ENCODE peak calls at places on chromosomes 11 and 22, in seven cellular contexts. J, M, S, K, Q, H and R are unnamed samples.

GRCh38 chr11:11356842-11357241 is 3.8 kb upstream of the CSNK2A3 start:
- DNase-seq in K (no peak), Q (no peak), J (no peak), S (no peak), H (no peak), M (no peak), R (no peak)

GRCh38 chr11:88332851-88333250 is 4.7 kb downstream of the CTSC start:
- DNase-seq in Q (no peak), M (no peak), J (no peak), K (no peak), S (no peak), H (no peak), R (no peak)

GRCh38 chr22:19615867-19616581 is 91.8 kb upstream of the CLDN5 start:
- DNase-seq in K (no peak), S (no peak), H (no peak), M (no peak), Q (no peak), J (no peak), R (no peak)

GRCh38 chr11:93024376-93024775 is 54.9 kb downstream of the MTNR1B start:
- DNase-seq in Q (no peak), K (no peak), S (no peak), M (no peak), H (no peak), J (no peak), R (no peak)

GRCh38 chr11:104830080-104830479 is 68.2 kb downstream of the CASP12 start:
- DNase-seq in Q (no peak), J (no peak), H (no peak), K (no peak), S (no peak), M (no peak), R (no peak)

GRCh38 chr22:40919446-40919845 is 31.7 kb upstream of the RBX1 start:
- DNase-seq in Q (no peak), H (no peak), M (no peak), S (no peak), K (no peak), J (no peak), R (no peak)

GRCh38 chr22:19859861-19860510 is 5.3 kb upstream of the GNB1L start:
- DNase-seq in M (no peak), Q (no peak), H (no peak), S (peak; percentile 18), J (no peak), K (no peak), R (no peak)

GRCh38 chr22:25057013-25057881 is 104.7 kb downstream of the KIAA1671 start:
- DNase-seq in J (peak; percentile 72), H (peak; percentile 46), S (peak; percentile 86), K (peak; percentile 86), Q (peak; percentile 87), M (peak; percentile 70), R (no peak)

GRCh38 chr22:44683237-44683636 is 18.8 kb upstream of the PRR5 start:
- DNase-seq in M (no peak), Q (no peak), H (no peak), J (no peak), S (no peak), K (peak; percentile 60), R (no peak)

GRCh38 chr11:1564535-1565172 is 7.4 kb downstream of the DUSP8 start:
- DNase-seq in S (peak; percentile 72), Q (peak; percentile 88), K (no peak), M (no peak), J (peak; percentile 90), H (peak; percentile 80), R (peak; percentile 53)

GRCh38 chr11:73274722-73275380 is 2.7 kb downstream of the P2RY6 start:
- DNase-seq in K (no peak), S (peak; percentile 62), M (peak; percentile 7), J (no peak), Q (no peak), H (no peak), R (no peak)

DNA sequence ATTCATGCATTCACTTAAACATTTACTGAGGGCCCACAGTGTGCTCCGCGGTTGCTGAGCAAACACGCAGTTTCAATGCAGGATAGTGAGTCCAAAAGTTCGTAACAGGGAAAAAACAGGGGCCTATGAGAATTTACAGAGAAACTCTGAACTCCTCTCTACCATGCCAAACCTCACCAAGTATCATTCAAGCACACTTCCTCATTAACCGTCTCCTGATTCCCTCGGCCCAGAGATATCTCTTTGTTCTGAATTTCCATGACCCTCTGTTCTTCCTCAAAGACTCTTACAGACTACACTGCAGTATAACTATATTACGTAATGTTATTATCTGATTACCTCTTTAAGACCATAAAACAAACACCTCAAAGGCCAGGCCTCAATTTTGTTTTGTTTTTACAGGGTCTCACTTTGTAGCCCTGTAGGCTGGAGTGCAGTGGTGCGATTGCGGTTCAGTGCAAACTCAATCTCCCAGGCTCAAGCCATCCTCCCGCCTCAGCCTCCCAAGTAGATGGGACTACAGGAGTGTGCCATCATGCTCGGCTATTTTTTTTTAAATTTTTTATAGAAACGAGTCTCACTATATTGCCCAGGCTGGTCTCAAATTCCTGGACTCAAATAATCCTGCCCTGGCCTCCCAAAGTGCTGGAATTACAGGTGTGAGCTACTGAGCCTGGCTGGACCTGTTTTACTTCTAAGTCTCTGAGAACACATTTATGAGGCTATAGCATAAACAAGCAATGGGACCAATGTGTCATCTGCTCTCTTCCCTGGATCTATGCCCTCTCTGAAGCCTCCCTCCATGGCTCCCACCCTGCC is 3.6 kb downstream of the HPS4 start:
- DNase-seq in Q (no peak), M (no peak), H (no peak), S (no peak), K (no peak), J (no peak), R (no peak)
- H3K4me1 ChIP-seq in Q (peaks cover 51% of the 10 kb centered on the region), M (peaks cover 14% of the 10 kb centered on the region), H (peaks cover 59% of the 10 kb centered on the region), S (peaks cover 50% of the 10 kb centered on the region), K (peaks cover 42% of the 10 kb centered on the region), J (peaks cover 39% of the 10 kb centered on the region), R (peaks cover 35% of the 10 kb centered on the region)

DNA sequence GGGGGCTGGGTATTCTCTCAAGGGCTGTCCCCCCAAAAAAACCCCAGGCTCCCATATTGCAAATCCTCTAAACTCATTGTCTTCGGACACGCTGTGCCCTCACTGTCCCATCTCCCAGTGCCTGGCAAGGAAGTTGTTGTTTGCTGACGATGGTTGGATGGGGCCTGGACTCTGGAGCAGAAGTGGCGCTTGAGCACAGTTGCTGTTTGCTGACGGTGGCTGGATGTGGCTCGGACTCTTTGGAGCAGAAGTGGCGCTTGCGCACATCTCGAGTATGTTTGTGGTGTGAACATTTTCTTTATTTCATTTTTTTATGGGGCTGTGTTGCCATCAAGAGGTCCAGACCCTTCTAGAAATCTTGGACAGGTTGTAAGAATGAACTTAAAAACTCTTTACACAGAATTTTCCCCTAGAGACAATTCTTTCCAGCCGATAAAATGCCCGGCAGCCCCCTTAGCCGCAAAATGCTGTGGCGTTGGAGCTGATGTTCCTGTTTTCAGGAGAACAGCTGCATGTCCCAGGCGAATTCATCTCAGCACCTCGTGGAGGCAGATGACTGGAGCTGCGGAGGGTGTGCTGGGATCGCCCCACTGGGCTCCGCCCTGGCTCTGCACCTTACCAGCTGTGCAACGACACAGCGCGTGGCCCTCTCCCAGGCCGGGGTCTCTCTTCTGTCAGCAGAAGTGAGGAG is 1167.4 kb downstream of the BRD1 start:
- DNase-seq in Q (no peak), K (no peak), S (no peak), J (no peak), H (no peak), M (no peak), R (no peak)
- H3K27ac ChIP-seq in Q (no peak overlapping the region), K (no peak overlapping the region), S (no peak overlapping the region), J (no peak overlapping the region), H (no peak overlapping the region), M (no peak overlapping the region), R (no peak overlapping the region)

DNA sequence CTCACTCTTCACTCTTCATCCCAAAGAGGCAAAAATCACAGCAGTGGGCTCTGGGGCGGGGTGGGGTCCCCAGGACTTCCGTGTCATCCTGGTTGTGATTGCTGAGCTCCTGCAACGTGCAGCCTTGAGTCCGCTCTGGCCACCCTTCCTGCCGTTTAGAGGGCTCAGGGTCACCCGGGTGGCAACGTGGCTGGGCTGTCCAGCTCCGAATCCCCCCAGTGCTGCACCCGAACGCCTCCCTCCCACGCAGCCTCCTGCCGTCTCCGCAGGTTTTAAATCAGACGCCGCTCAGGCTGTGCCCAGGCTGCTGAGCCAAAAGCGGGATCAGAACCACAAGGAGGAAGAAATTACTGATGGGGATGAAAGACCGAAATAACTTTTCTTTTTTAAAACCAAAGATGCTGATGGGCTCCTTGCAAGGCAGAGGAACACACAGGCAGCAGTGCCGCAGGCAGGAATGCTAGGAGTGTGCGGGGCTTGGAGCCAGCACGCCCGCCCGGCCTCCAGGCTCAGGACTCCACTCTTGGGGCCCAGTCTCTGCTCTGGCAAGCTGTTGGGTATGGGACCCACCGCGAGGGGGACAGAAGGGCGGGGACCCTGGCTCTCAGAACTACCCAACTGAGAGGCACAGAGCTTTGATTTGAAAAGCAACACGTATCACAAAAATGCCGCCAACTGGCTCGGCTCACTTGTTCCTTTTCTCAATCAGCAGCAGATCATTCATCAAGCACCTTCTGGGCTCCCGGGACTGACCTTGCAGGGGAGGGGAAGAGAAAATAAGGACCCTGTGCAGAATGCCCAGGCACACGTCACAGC is 313.0 kb downstream of the CTTN start:
- DNase-seq in M (no peak), H (no peak), K (no peak), S (peak; percentile 46), Q (peak; percentile 74), J (no peak), R (no peak)
- H3K4me3 ChIP-seq in M (no peak overlapping the region), H (no peak overlapping the region), K (no peak overlapping the region), S (no peak overlapping the region), Q (no peak overlapping the region), J (no peak overlapping the region), R (no peak overlapping the region)

GRCh38 chr11:60985501-60985900 is 14.0 kb downstream of the CD6 start:
- DNase-seq in S (no peak), K (peak; percentile 25), Q (no peak), J (no peak), H (no peak), M (no peak), R (no peak)

GRCh38 chr11:60984616-60985015 is 13.1 kb downstream of the CD6 start:
- DNase-seq in J (no peak), S (no peak), M (no peak), Q (no peak), K (no peak), H (no peak), R (no peak)

GRCh38 chr11:60984149-60984548 is 12.7 kb downstream of the CD6 start:
- DNase-seq in M (no peak), H (no peak), Q (no peak), J (no peak), S (no peak), K (no peak), R (no peak)

GRCh38 chr11:60987577-60988277 is 16.2 kb downstream of the CD6 start:
- DNase-seq in M (no peak), J (no peak), S (no peak), K (peak; percentile 67), H (no peak), Q (no peak), R (no peak)

DNA sequence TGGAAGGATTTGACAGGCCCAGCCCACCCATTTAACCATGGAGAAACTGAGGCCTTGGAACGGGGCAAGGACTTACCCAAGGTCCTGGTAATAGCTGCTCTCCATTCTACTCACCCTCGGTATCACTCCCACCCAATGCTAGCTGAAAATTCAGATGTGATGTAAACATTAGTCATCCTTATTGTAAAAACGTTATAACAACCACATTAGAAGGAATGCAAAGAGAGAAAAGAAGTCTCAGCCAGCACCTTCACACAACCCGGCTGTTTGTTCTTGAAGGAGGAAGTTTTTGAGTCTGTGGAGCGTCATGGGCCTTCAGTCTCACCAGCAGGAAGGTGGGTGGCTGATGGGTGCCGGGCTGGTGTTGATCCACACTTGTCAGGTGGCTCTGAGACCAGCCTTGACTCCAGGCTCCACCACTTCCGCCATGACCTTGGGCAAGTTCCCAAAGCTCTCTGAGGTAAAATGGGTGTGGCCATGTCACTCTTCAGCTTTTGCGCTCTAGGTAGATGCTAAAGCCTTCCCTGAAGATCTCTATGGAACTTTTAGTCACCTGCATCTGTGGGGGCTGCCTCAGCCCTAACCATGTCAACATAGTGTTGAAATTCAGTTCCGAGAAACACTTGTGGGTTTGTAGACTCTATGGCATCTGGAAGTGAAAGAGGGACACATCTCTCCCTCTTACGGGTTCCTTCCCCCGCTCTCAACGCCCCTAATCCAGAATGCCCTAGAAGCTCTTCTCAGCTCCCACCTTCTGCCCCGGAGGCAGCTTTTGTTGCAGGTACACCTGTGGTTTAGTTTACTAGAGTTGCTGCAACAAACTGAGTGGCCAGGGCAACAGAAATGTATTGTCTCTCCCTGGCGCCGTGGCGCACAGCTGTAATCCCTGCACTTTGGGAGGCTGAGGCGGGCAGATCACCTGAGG is 14.8 kb downstream of the CD6 start:
- DNase-seq in H (no peak), S (peak; percentile 79), M (no peak), J (peak; percentile 53), Q (peak; percentile 91), K (peak; percentile 84), R (peak; percentile 54)
- H3K4me1 ChIP-seq in H (peaks cover 4% of the 10 kb centered on the region), S (no peaks in the 10 kb centered on the region), M (no peaks in the 10 kb centered on the region), J (peaks cover 5% of the 10 kb centered on the region), Q (peaks cover 16% of the 10 kb centered on the region), K (peaks cover 88% of the 10 kb centered on the region), R (peaks cover 9% of the 10 kb centered on the region)